ENCODE peak calls at places on chromosomes 11 and 22, in six cellular contexts. O, G, S, B, R and W are unnamed samples.

GRCh38 chr11:60902625-60903024 is 3.8 kb downstream of the PRPF19 start:
- DNase-seq in B (no peak), S (no peak), O (no peak), G (no peak), R (no peak), W (no peak)

GRCh38 chr11:80255021-80255420 is 814.2 kb upstream of the TENM4 start:
- DNase-seq in O (no peak), G (no peak), S (no peak), B (no peak), R (no peak), W (no peak)

GRCh38 chr11:8219257-8220021 is 44.2 kb downstream of the LMO1 start:
- DNase-seq in R (peak; percentile 73), S (peak; percentile 47), O (peak; percentile 70), G (peak; percentile 39), B (peak; percentile 63), W (peak; percentile 75)

GRCh38 chr22:19631899-19632670 is 82.2 kb upstream of the SEPTIN5 start:
- DNase-seq in O (peak; percentile 51), S (peak; percentile 53), G (peak; percentile 32), B (peak; percentile 93), R (peak; percentile 78), W (peak; percentile 72)

GRCh38 chr11:8253566-8253965 is 10.1 kb downstream of the LMO1 start:
- DNase-seq in S (no peak), R (peak; percentile 14), B (no peak), G (no peak), O (no peak), W (no peak)

GRCh38 chr22:24120029-24120428 is 61.3 kb upstream of the SUSD2 start:
- DNase-seq in B (no peak), G (no peak), O (no peak), R (no peak), S (no peak), W (no peak)

GRCh38 chr11:76700177-76701100 is 29.9 kb upstream of the LRRC32 start:
- DNase-seq in G (peak; percentile 15), O (peak; percentile 64), R (no peak), S (peak; percentile 95), B (peak; percentile 96), W (no peak)

GRCh38 chr11:72534859-72535547 is 100.7 kb upstream of the CLPB start:
- DNase-seq in B (no peak), S (no peak), R (no peak), G (no peak), O (peak; percentile 11), W (peak; percentile 45)

GRCh38 chr22:42887523-42888507 is 30.7 kb upstream of the ARFGAP3 start:
- DNase-seq in B (no peak), R (no peak), S (no peak), O (no peak), G (no peak), W (no peak)

GRCh38 chr11:15673408-15673811 is 558.7 kb downstream of the INSC start:
- DNase-seq in R (no peak), B (no peak), O (no peak), G (no peak), S (no peak), W (no peak)

GRCh38 chr11:91707652-91708051 is 517.0 kb upstream of the FAT3 start:
- DNase-seq in S (no peak), G (no peak), R (no peak), O (no peak), B (no peak), W (no peak)

GRCh38 chr11:2204361-2205213 is 33.0 kb upstream of the TH start:
- DNase-seq in S (no peak), B (no peak), O (no peak), R (peak; percentile 44), G (peak; percentile 20), W (peak; percentile 7)

GRCh38 chr11:2097356-2097997 is 41.7 kb downstream of the IGF2 start:
- DNase-seq in O (no peak), G (peak; percentile 90), B (peak; percentile 8), R (peak; percentile 80), S (peak; percentile 86), W (peak; percentile 79)

GRCh38 chr11:57662893-57663292 is 5.0 kb upstream of the ZDHHC5 start:
- DNase-seq in O (peak; percentile 49), R (no peak), G (no peak), S (no peak), B (peak; percentile 57), W (no peak)

GRCh38 chr22:37068859-37069258 is 17.3 kb downstream of the KCTD17 start:
- DNase-seq in S (no peak), G (no peak), O (no peak), B (no peak), R (peak; percentile 83), W (peak; percentile 78)

GRCh38 chr11:46674463-46675287 is 25.7 kb downstream of the ARHGAP1 start:
- DNase-seq in O (no peak), S (no peak), G (peak; percentile 53), B (peak; percentile 18), R (peak; percentile 78), W (peak; percentile 82)

GRCh38 chr11:50071584-50072225 is 39.0 kb downstream of the OR4C45 start:
- DNase-seq in O (no peak), G (no peak), R (no peak), B (no peak), S (no peak), W (no peak)

GRCh38 chr22:46996595-46997310 is 234.3 kb downstream of the TBC1D22A start:
- DNase-seq in G (peak; percentile 38), B (peak; percentile 24), S (peak; percentile 9), R (no peak), O (peak; percentile 17), W (no peak)

GRCh38 chr11:43238341-43238740 is 73.5 kb upstream of the API5 start:
- DNase-seq in B (no peak), R (no peak), S (no peak), G (no peak), O (no peak), W (no peak)

GRCh38 chr11:71301858-71302533 is 49.6 kb upstream of the SHANK2 start:
- DNase-seq in O (no peak), G (no peak), R (peak; percentile 39), B (no peak), S (no peak), W (no peak)

GRCh38 chr11:32426819-32427615 is 8.3 kb downstream of the WT1 start:
- DNase-seq in G (no peak), B (peak; percentile 83), R (peak; percentile 77), S (no peak), O (no peak), W (peak; percentile 65)

GRCh38 chr11:843818-844692 is 1.4 kb downstream of the TSPAN4 start:
- DNase-seq in B (peak; percentile 68), O (peak; percentile 96), R (peak; percentile 86), S (peak; percentile 91), G (peak; percentile 89), W (peak; percentile 88)

DNA sequence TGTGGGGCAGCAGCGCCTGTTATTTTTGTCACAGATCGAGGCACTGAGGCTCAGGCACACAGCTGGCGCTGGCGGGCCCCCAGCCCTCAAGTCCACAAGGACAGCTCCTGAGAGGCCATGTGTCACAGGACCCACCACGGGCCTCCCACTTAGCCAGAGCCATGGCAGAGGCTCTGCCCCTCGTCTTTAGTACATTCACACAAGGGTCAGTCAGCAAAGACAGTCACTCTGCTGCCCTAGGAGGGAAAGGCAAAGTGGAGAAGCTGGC is 29.1 kb downstream of the GNAZ start:
- DNase-seq in G (no peak), S (no peak), R (no peak), B (no peak), O (no peak), W (no peak)
- TF ChIP-seq JUN in G (no peak), S (no peak), R (no peak), B (no peak), O (no peak), W (no peak)

GRCh38 chr11:120611576-120611975 is 100.0 kb downstream of the GRIK4 start:
- DNase-seq in R (no peak), O (no peak), G (no peak), S (no peak), B (no peak), W (peak; percentile 25)

GRCh38 chr11:120610101-120610500 is 98.6 kb downstream of the GRIK4 start:
- DNase-seq in O (no peak), B (no peak), G (no peak), S (no peak), R (no peak), W (no peak)

GRCh38 chr11:120606116-120607010 is 94.8 kb downstream of the GRIK4 start:
- DNase-seq in O (no peak), S (no peak), G (no peak), R (no peak), B (peak; percentile 11), W (no peak)

GRCh38 chr11:120608061-120608460 is 96.5 kb downstream of the GRIK4 start:
- DNase-seq in O (no peak), R (no peak), G (no peak), B (no peak), S (no peak), W (no peak)

DNA sequence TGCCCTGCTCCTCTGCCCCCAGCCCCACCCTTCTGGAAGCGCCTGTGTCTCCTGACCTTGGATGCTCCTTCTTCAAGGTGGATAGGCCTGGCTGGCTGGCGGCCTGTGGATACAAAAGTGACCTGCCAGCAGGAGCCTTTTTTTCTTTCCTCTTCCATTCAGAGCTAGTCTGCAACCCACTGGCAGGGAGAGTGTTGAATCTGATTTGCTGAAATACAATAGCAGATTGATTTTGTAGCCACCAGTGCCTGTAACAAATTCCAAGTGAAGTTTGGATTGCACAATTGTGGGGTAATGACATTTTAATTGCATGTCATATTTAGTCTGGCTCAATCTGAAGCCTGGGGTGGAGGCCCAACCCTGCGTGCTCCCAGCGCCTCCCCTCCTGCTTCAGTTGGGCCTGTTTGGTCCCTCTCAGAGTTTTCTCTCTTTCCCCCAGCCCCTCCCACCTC is 97.2 kb downstream of the GRIK4 start:
- DNase-seq in S (no peak), R (peak; percentile 55), B (no peak), G (no peak), O (no peak), W (no peak)
- TF ChIP-seq JUN in S (no peak), R (no peak), B (no peak), G (no peak), O (no peak), W (no peak)

GRCh38 chr11:118820412-118821357 is 29.7 kb upstream of the DDX6 start:
- DNase-seq in R (peak; percentile 52), G (no peak), O (no peak), B (no peak), S (no peak), W (peak; percentile 27)
- TF ChIP-seq JUN in R (no peak), G (no peak), O (no peak), B (no peak), S (no peak), W (no peak)

DNA sequence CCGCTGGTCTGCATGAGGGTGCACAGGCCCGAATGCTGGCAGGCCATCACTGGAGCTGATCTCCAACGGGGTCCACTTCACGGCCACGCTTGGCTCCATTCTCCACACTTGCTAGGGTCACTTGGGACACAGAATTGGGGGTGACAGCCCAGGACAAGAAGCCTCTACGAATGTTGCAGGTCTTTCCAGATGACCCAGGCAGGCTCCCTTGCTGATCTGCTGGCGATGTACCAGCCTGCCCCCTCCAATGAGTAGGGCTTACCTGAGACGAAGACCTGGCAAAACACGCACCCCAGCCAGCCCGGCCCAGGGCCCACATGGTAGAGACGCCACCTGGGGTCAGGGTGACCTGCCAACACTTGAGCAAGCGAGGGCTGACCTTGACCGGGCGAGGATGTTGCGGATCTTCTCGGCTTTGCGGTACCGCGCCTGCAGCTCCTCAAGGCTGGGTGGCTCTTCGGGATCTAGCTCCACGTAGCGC is 44.9 kb downstream of the C11orf58 start:
- DNase-seq in R (no peak), S (no peak), B (no peak), G (no peak), O (no peak), W (no peak)
- TF ChIP-seq JUN in R (no peak), S (no peak), B (no peak), G (no peak), O (no peak), W (no peak)